ENCODE peak calls at places on chromosomes 4 and X, in seven cellular contexts. One of them, this sample, is unnamed.

GRCh38 chr4:8538703-8539567 is 41.3 kb upstream of the GPR78 start:
- DNase-seq in transverse colon: no peak
- DNase-seq in AG04449: no peak
- DNase-seq in left ventricle myocardium inferior: no peak
- DNase-seq in astrocyte of the cerebellum: no peak
- DNase-seq in foreskin fibroblast: peak; percentile 63
- DNase-seq in BE2C: no peak
- DNase-seq in this sample: no peak

GRCh38 chr4:119804404-119804803 is 175.8 kb upstream of the PDE5A start:
- DNase-seq in transverse colon: no peak
- DNase-seq in AG04449: no peak
- DNase-seq in left ventricle myocardium inferior: no peak
- DNase-seq in astrocyte of the cerebellum: no peak
- DNase-seq in foreskin fibroblast: no peak
- DNase-seq in BE2C: no peak
- DNase-seq in this sample: no peak

GRCh38 chrX:153634832-153635231 is 12.2 kb upstream of the DUSP9 start:
- DNase-seq in transverse colon: no peak
- DNase-seq in AG04449: no peak
- DNase-seq in left ventricle myocardium inferior: no peak
- DNase-seq in astrocyte of the cerebellum: no peak
- DNase-seq in foreskin fibroblast: no peak
- DNase-seq in BE2C: no peak
- DNase-seq in this sample: no peak

GRCh38 chr4:64581422-64581821 is 172.2 kb upstream of the TECRL start:
- DNase-seq in transverse colon: no peak
- DNase-seq in AG04449: no peak
- DNase-seq in left ventricle myocardium inferior: no peak
- DNase-seq in astrocyte of the cerebellum: peak; percentile 36
- DNase-seq in foreskin fibroblast: peak; percentile 1
- DNase-seq in BE2C: no peak
- DNase-seq in this sample: no peak

GRCh38 chrX:5100004-5100403 is 1128.7 kb downstream of the NLGN4X start:
- DNase-seq in transverse colon: no peak
- DNase-seq in AG04449: no peak
- DNase-seq in left ventricle myocardium inferior: no peak
- DNase-seq in astrocyte of the cerebellum: no peak
- DNase-seq in foreskin fibroblast: no peak
- DNase-seq in BE2C: no peak
- DNase-seq in this sample: no peak

GRCh38 chr4:88533088-88533790 is 9.7 kb upstream of the PYURF start:
- DNase-seq in transverse colon: no peak
- DNase-seq in AG04449: no peak
- DNase-seq in left ventricle myocardium inferior: no peak
- DNase-seq in astrocyte of the cerebellum: no peak
- DNase-seq in foreskin fibroblast: peak; percentile 79
- DNase-seq in BE2C: no peak
- DNase-seq in this sample: no peak

GRCh38 chrX:69987691-69988090 is 62.0 kb downstream of the AWAT2 start:
- DNase-seq in transverse colon: no peak
- DNase-seq in AG04449: no peak
- DNase-seq in left ventricle myocardium inferior: no peak
- DNase-seq in astrocyte of the cerebellum: no peak
- DNase-seq in foreskin fibroblast: no peak
- DNase-seq in BE2C: no peak
- DNase-seq in this sample: no peak

GRCh38 chr4:173531085-173531965 is 1.3 kb upstream of the HAND2 start:
- DNase-seq in transverse colon: peak; percentile 14
- DNase-seq in AG04449: no peak
- DNase-seq in left ventricle myocardium inferior: peak; percentile 62
- DNase-seq in astrocyte of the cerebellum: no peak
- DNase-seq in foreskin fibroblast: no peak
- DNase-seq in BE2C: peak; percentile 64
- DNase-seq in this sample: no peak

GRCh38 chr4:145531193-145531592 is 49.5 kb downstream of the SMAD1 start:
- DNase-seq in transverse colon: peak; percentile 13
- DNase-seq in AG04449: no peak
- DNase-seq in left ventricle myocardium inferior: peak; percentile 28
- DNase-seq in astrocyte of the cerebellum: no peak
- DNase-seq in foreskin fibroblast: peak; percentile 6
- DNase-seq in BE2C: peak; percentile 21
- DNase-seq in this sample: no peak

GRCh38 chr4:48011722-48012121 is 4.8 kb downstream of the CNGA1 start:
- DNase-seq in transverse colon: no peak
- DNase-seq in AG04449: no peak
- DNase-seq in left ventricle myocardium inferior: no peak
- DNase-seq in astrocyte of the cerebellum: no peak
- DNase-seq in foreskin fibroblast: no peak
- DNase-seq in BE2C: no peak
- DNase-seq in this sample: no peak

GRCh38 chr4:168474660-168475320 is 5.5 kb downstream of the DDX60L start:
- DNase-seq in transverse colon: no peak
- DNase-seq in AG04449: no peak
- DNase-seq in left ventricle myocardium inferior: no peak
- DNase-seq in astrocyte of the cerebellum: no peak
- DNase-seq in foreskin fibroblast: peak; percentile 26
- DNase-seq in BE2C: no peak
- DNase-seq in this sample: no peak

GRCh38 chrX:14050704-14051103 is 21.0 kb upstream of the GEMIN8 start:
- DNase-seq in transverse colon: no peak
- DNase-seq in AG04449: no peak
- DNase-seq in left ventricle myocardium inferior: no peak
- DNase-seq in astrocyte of the cerebellum: no peak
- DNase-seq in foreskin fibroblast: peak; percentile 15
- DNase-seq in BE2C: no peak
- DNase-seq in this sample: no peak

GRCh38 chrX:50154429-50154828 is 46.4 kb downstream of the AKAP4 start:
- DNase-seq in transverse colon: no peak
- DNase-seq in AG04449: no peak
- DNase-seq in left ventricle myocardium inferior: no peak
- DNase-seq in astrocyte of the cerebellum: no peak
- DNase-seq in foreskin fibroblast: no peak
- DNase-seq in BE2C: no peak
- DNase-seq in this sample: no peak

GRCh38 chr4:88630756-88631155 is 38.5 kb downstream of the HERC3 start:
- DNase-seq in transverse colon: no peak
- DNase-seq in AG04449: peak; percentile 31
- DNase-seq in left ventricle myocardium inferior: no peak
- DNase-seq in astrocyte of the cerebellum: no peak
- DNase-seq in foreskin fibroblast: peak; percentile 86
- DNase-seq in BE2C: no peak
- DNase-seq in this sample: no peak

GRCh38 chr4:15006416-15007024 is 4.2 kb downstream of the CPEB2 start:
- DNase-seq in transverse colon: no peak
- DNase-seq in AG04449: no peak
- DNase-seq in left ventricle myocardium inferior: no peak
- DNase-seq in astrocyte of the cerebellum: no peak
- DNase-seq in foreskin fibroblast: peak; percentile 46
- DNase-seq in BE2C: no peak
- DNase-seq in this sample: no peak

GRCh38 chrX:123159403-123159802 is 24.7 kb upstream of the GRIA3 start:
- DNase-seq in transverse colon: no peak
- DNase-seq in AG04449: no peak
- DNase-seq in left ventricle myocardium inferior: no peak
- DNase-seq in astrocyte of the cerebellum: no peak
- DNase-seq in foreskin fibroblast: no peak
- DNase-seq in BE2C: no peak
- DNase-seq in this sample: no peak

GRCh38 chr4:48340276-48340904 is 939 bp upstream of the SLAIN2 start:
- DNase-seq in transverse colon: peak; percentile 43
- DNase-seq in AG04449: no peak
- DNase-seq in left ventricle myocardium inferior: no peak
- DNase-seq in astrocyte of the cerebellum: peak; percentile 32
- DNase-seq in foreskin fibroblast: peak; percentile 81
- DNase-seq in BE2C: no peak
- DNase-seq in this sample: no peak

GRCh38 chr4:102452854-102453253 is 48.3 kb upstream of the NFKB1 start:
- DNase-seq in transverse colon: no peak
- DNase-seq in AG04449: no peak
- DNase-seq in left ventricle myocardium inferior: no peak
- DNase-seq in astrocyte of the cerebellum: no peak
- DNase-seq in foreskin fibroblast: no peak
- DNase-seq in BE2C: no peak
- DNase-seq in this sample: no peak

GRCh38 chr4:128876194-128876593 is 66.7 kb downstream of the JADE1 start:
- DNase-seq in transverse colon: no peak
- DNase-seq in AG04449: no peak
- DNase-seq in left ventricle myocardium inferior: no peak
- DNase-seq in astrocyte of the cerebellum: no peak
- DNase-seq in foreskin fibroblast: no peak
- DNase-seq in BE2C: no peak
- DNase-seq in this sample: no peak

GRCh38 chr4:11011249-11011648 is 326.7 kb upstream of the CLNK start:
- DNase-seq in transverse colon: no peak
- DNase-seq in AG04449: no peak
- DNase-seq in left ventricle myocardium inferior: no peak
- DNase-seq in astrocyte of the cerebellum: no peak
- DNase-seq in foreskin fibroblast: no peak
- DNase-seq in BE2C: no peak
- DNase-seq in this sample: no peak

GRCh38 chr4:84099591-84099990 is 399.5 kb downstream of the NKX6-1 start:
- DNase-seq in transverse colon: no peak
- DNase-seq in AG04449: no peak
- DNase-seq in left ventricle myocardium inferior: no peak
- DNase-seq in astrocyte of the cerebellum: no peak
- DNase-seq in foreskin fibroblast: no peak
- DNase-seq in BE2C: no peak
- DNase-seq in this sample: no peak

GRCh38 chrX:25524150-25524549 is 508.4 kb upstream of the ARX start:
- DNase-seq in transverse colon: no peak
- DNase-seq in AG04449: no peak
- DNase-seq in left ventricle myocardium inferior: no peak
- DNase-seq in astrocyte of the cerebellum: no peak
- DNase-seq in foreskin fibroblast: peak; percentile 43
- DNase-seq in BE2C: no peak
- DNase-seq in this sample: no peak

GRCh38 chrX:25519258-25519657 is 503.5 kb upstream of the ARX start:
- DNase-seq in transverse colon: no peak
- DNase-seq in AG04449: no peak
- DNase-seq in left ventricle myocardium inferior: no peak
- DNase-seq in astrocyte of the cerebellum: no peak
- DNase-seq in foreskin fibroblast: no peak
- DNase-seq in BE2C: no peak
- DNase-seq in this sample: no peak

GRCh38 chrX:25527596-25527995 is 511.8 kb upstream of the ARX start:
- DNase-seq in transverse colon: no peak
- DNase-seq in AG04449: no peak
- DNase-seq in left ventricle myocardium inferior: no peak
- DNase-seq in astrocyte of the cerebellum: no peak
- DNase-seq in foreskin fibroblast: no peak
- DNase-seq in BE2C: no peak
- DNase-seq in this sample: no peak

GRCh38 chrX:25523574-25523973 is 507.8 kb upstream of the ARX start:
- DNase-seq in transverse colon: no peak
- DNase-seq in AG04449: no peak
- DNase-seq in left ventricle myocardium inferior: no peak
- DNase-seq in astrocyte of the cerebellum: peak; percentile 13
- DNase-seq in foreskin fibroblast: peak; percentile 52
- DNase-seq in BE2C: peak; percentile 24
- DNase-seq in this sample: no peak
- TF ChIP-seq CTCF in transverse colon: no peak
- TF ChIP-seq CTCF in AG04449: peak; percentile 40
- TF ChIP-seq CTCF in left ventricle myocardium inferior: peak; percentile 46
- TF ChIP-seq CTCF in astrocyte of the cerebellum: peak; percentile 46
- TF ChIP-seq CTCF in foreskin fibroblast: no peak
- TF ChIP-seq CTCF in BE2C: peak; percentile 42
- TF ChIP-seq CTCF in this sample: no peak

GRCh38 chr4:72974694-72975487 is 94.6 kb downstream of the COX18 start:
- DNase-seq in transverse colon: no peak
- DNase-seq in AG04449: no peak
- DNase-seq in left ventricle myocardium inferior: no peak
- DNase-seq in astrocyte of the cerebellum: no peak
- DNase-seq in foreskin fibroblast: peak; percentile 36
- DNase-seq in BE2C: no peak
- DNase-seq in this sample: no peak

GRCh38 chr4:72977936-72978485 is 91.5 kb downstream of the COX18 start:
- DNase-seq in transverse colon: no peak
- DNase-seq in AG04449: no peak
- DNase-seq in left ventricle myocardium inferior: no peak
- DNase-seq in astrocyte of the cerebellum: peak; percentile 59
- DNase-seq in foreskin fibroblast: no peak
- DNase-seq in BE2C: no peak
- DNase-seq in this sample: no peak

GRCh38 chr4:72971572-72971971 is 97.9 kb downstream of the COX18 start:
- DNase-seq in transverse colon: no peak
- DNase-seq in AG04449: peak; percentile 75
- DNase-seq in left ventricle myocardium inferior: no peak
- DNase-seq in astrocyte of the cerebellum: peak; percentile 39
- DNase-seq in foreskin fibroblast: peak; percentile 88
- DNase-seq in BE2C: no peak
- DNase-seq in this sample: no peak

GRCh38 chr4:72970756-72971155 is 98.8 kb downstream of the COX18 start:
- DNase-seq in transverse colon: no peak
- DNase-seq in AG04449: no peak
- DNase-seq in left ventricle myocardium inferior: no peak
- DNase-seq in astrocyte of the cerebellum: no peak
- DNase-seq in foreskin fibroblast: peak; percentile 10
- DNase-seq in BE2C: no peak
- DNase-seq in this sample: no peak

GRCh38 chr4:72975488-72975784 is 94.1 kb downstream of the COX18 start:
- DNase-seq in transverse colon: no peak
- DNase-seq in AG04449: peak; percentile 53
- DNase-seq in left ventricle myocardium inferior: no peak
- DNase-seq in astrocyte of the cerebellum: no peak
- DNase-seq in foreskin fibroblast: peak; percentile 17
- DNase-seq in BE2C: no peak
- DNase-seq in this sample: no peak
- TF ChIP-seq CTCF in transverse colon: no peak
- TF ChIP-seq CTCF in AG04449: no peak
- TF ChIP-seq CTCF in left ventricle myocardium inferior: no peak
- TF ChIP-seq CTCF in astrocyte of the cerebellum: no peak
- TF ChIP-seq CTCF in foreskin fibroblast: no peak
- TF ChIP-seq CTCF in BE2C: no peak
- TF ChIP-seq CTCF in this sample: no peak

GRCh38 chr4:25347473-25347872 is 29.6 kb upstream of the ANAPC4 start:
- DNase-seq in transverse colon: no peak
- DNase-seq in AG04449: no peak
- DNase-seq in left ventricle myocardium inferior: no peak
- DNase-seq in astrocyte of the cerebellum: no peak
- DNase-seq in foreskin fibroblast: no peak
- DNase-seq in BE2C: no peak
- DNase-seq in this sample: no peak
- TF ChIP-seq CTCF in transverse colon: no peak
- TF ChIP-seq CTCF in AG04449: no peak
- TF ChIP-seq CTCF in left ventricle myocardium inferior: no peak
- TF ChIP-seq CTCF in astrocyte of the cerebellum: no peak
- TF ChIP-seq CTCF in foreskin fibroblast: no peak
- TF ChIP-seq CTCF in BE2C: no peak
- TF ChIP-seq CTCF in this sample: no peak

GRCh38 chrX:29229802-29230201 is 642.6 kb downstream of the IL1RAPL1 start:
- DNase-seq in transverse colon: no peak
- DNase-seq in AG04449: no peak
- DNase-seq in left ventricle myocardium inferior: no peak
- DNase-seq in astrocyte of the cerebellum: no peak
- DNase-seq in foreskin fibroblast: peak; percentile 13
- DNase-seq in BE2C: no peak
- DNase-seq in this sample: no peak

GRCh38 chrX:29233592-29234179 is 646.4 kb downstream of the IL1RAPL1 start:
- DNase-seq in transverse colon: no peak
- DNase-seq in AG04449: no peak
- DNase-seq in left ventricle myocardium inferior: no peak
- DNase-seq in astrocyte of the cerebellum: no peak
- DNase-seq in foreskin fibroblast: no peak
- DNase-seq in BE2C: no peak
- DNase-seq in this sample: no peak

GRCh38 chrX:29231800-29232199 is 644.6 kb downstream of the IL1RAPL1 start:
- DNase-seq in transverse colon: no peak
- DNase-seq in AG04449: no peak
- DNase-seq in left ventricle myocardium inferior: no peak
- DNase-seq in astrocyte of the cerebellum: no peak
- DNase-seq in foreskin fibroblast: peak; percentile 2
- DNase-seq in BE2C: no peak
- DNase-seq in this sample: no peak
- TF ChIP-seq CTCF in transverse colon: no peak
- TF ChIP-seq CTCF in AG04449: no peak
- TF ChIP-seq CTCF in left ventricle myocardium inferior: peak; percentile 43
- TF ChIP-seq CTCF in astrocyte of the cerebellum: no peak
- TF ChIP-seq CTCF in foreskin fibroblast: peak; percentile 14
- TF ChIP-seq CTCF in BE2C: no peak
- TF ChIP-seq CTCF in this sample: no peak